ENCODE peak calls at places on chromosomes 7 and 10, in nine cellular contexts. F, N, Q, A, R, I, K, J and H are unnamed samples.

GRCh38 chr10:95217476-95217875 is 23.4 kb downstream of the ACSM6 start:
- DNase-seq in F (no peak), N (no peak), Q (no peak), A (no peak), R (no peak), I (no peak), K (no peak), J (no peak), H (no peak)

GRCh38 chr7:139709460-139709859 is 68.3 kb downstream of the HIPK2 start:
- DNase-seq in F (no peak), N (no peak), Q (no peak), A (no peak), R (no peak), I (no peak), K (no peak), J (peak; percentile 70), H (peak; percentile 66)

GRCh38 chr10:97887399-97887798 is 37.8 kb downstream of the GOLGA7B start:
- DNase-seq in F (no peak), N (no peak), Q (no peak), A (no peak), R (no peak), I (no peak), K (no peak), J (no peak), H (no peak)

GRCh38 chr7:101911011-101911799 is 93.8 kb downstream of the CUX1 start:
- DNase-seq in F (no peak), N (no peak), Q (peak; percentile 62), A (no peak), R (no peak), I (no peak), K (no peak), J (no peak), H (no peak)

GRCh38 chr7:25557379-25557916 is 329.2 kb upstream of the NPVF start:
- DNase-seq in F (no peak), N (no peak), Q (no peak), A (no peak), R (no peak), I (peak; percentile 39), K (no peak), J (no peak), H (no peak)

GRCh38 chr10:4081691-4082111 is 296.7 kb upstream of the KLF6 start:
- DNase-seq in F (peak; percentile 43), N (no peak), Q (peak; percentile 43), A (no peak), R (no peak), I (no peak), K (no peak), J (no peak), H (no peak)

GRCh38 chr7:102925962-102926825 is 13.4 kb downstream of the LRRC17 start:
- DNase-seq in F (no peak), N (no peak), Q (no peak), A (peak; percentile 14), R (no peak), I (no peak), K (no peak), J (no peak), H (no peak)

GRCh38 chr10:43265799-43266721 is 805 bp downstream of the RASGEF1A start:
- DNase-seq in F (no peak), N (no peak), Q (no peak), A (no peak), R (peak; percentile 96), I (peak; percentile 12), K (peak; percentile 66), J (no peak), H (no peak)

GRCh38 chr7:137728426-137728825 is 118.3 kb downstream of the DGKI start:
- DNase-seq in F (no peak), N (no peak), Q (no peak), A (no peak), R (no peak), I (no peak), K (no peak), J (no peak), H (no peak)

GRCh38 chr10:68517188-68517587 is 10.1 kb downstream of the SLC25A16 start:
- DNase-seq in F (no peak), N (no peak), Q (no peak), A (no peak), R (no peak), I (peak; percentile 18), K (no peak), J (no peak), H (no peak)

GRCh38 chr7:107948645-107949442 is 54.1 kb downstream of the LAMB1 start:
- DNase-seq in F (no peak), N (no peak), Q (no peak), A (peak; percentile 93), R (peak; percentile 69), I (no peak), K (peak; percentile 57), J (no peak), H (no peak)

GRCh38 chr7:118182618-118183253 is 1.2 kb upstream of the LSM8 start:
- DNase-seq in F (no peak), N (no peak), Q (no peak), A (no peak), R (no peak), I (peak; percentile 12), K (no peak), J (no peak), H (no peak)
- H3K4me3 ChIP-seq in F (peak overlapping the region; percentile 75), N (peak overlapping the region; percentile 86), Q (peak overlapping the region; percentile 89), A (peak overlapping the region; percentile 83), R (peak overlapping the region; percentile 66), I (no peak overlapping the region), K (peak overlapping the region; percentile 91), J (peak overlapping the region; percentile 80), H (peak overlapping the region; percentile 62)

DNA sequence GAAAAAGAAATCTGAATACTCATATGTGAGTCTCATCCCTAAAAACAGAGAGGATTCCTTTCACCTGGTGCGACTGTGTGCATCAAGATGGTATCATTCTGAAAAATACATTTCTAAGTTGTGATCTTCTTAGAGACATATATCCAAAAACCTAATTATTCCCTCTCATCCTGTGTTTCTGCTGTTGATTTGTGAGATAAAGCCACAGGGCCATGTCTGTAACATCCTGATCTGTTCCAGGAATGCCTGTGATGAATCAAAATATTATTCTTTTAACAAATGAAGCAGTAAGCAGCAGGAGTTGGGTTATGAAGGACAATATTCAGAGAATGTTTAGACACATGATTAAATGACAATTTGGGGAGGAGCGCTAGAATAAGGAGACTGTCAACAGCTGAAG is 731.4 kb downstream of the KCNMA1 start:
- DNase-seq in F (no peak), N (no peak), Q (no peak), A (no peak), R (no peak), I (no peak), K (no peak), J (no peak), H (no peak)
- TF ChIP-seq CTCF in F (no peak), N (no peak), Q (no peak), A (no peak), R (no peak), I (no peak), K (no peak), J (no peak), H (no peak)

DNA sequence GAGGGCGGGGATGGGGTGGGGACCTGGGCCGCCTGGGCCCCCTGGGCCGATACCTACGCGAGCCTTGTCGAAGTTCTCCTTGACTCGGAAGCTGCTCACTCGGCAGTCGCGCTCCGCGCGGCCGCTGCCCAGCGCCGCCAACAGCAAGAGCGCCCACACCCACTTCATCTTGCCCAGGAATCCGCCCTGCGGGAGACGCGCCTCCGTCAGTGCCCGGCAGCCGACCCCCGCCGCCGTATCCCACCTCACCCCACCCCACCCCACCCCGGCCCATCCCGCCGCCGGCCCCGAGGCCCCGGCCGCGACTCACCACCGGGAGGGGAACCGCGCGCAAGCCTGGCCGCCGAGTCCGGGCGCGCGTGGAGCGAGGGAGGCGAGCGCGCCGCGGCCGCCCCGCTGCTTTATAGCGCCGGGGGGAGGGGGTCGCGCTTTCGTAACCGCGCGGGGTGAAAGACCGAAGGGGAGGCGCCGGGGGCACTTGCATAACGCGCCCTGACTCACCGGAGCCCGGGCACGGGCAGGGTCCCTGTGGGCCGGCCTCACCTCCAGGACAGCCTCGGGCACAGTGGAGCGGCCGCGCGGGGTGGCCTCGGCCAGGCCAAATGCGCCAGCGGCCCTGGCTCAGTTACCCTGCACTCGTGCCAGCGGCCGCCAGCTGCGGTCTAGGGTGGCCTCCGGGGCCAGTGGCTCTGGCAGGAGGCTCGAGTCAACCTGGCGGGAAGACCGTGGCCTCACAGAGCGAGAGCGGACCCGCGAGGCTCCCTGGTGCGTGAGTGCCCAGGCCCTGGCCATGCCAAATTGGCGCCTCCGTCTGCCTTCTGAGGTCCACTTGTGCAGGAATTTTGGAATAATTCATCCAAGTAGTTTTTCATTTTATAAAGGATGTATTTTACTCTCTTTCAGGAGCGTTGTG is at the start of gene RBP4:
- DNase-seq in F (no peak), N (no peak), Q (no peak), A (peak; percentile 1), R (no peak), I (peak; percentile 35), K (peak; percentile 27), J (no peak), H (no peak)
- H3K4me3 ChIP-seq in F (peak within 1 kb of the TSS; percentile 31), N (peak within 1 kb of the TSS; percentile 56), Q (peak within 1 kb of the TSS; percentile 59), A (peak within 1 kb of the TSS; percentile 38), R (peak within 1 kb of the TSS; percentile 62), I (no peak within 1 kb of the TSS), K (no peak within 1 kb of the TSS), J (peak within 1 kb of the TSS; percentile 47), H (peak within 1 kb of the TSS; percentile 14)

GRCh38 chr10:119216137-119216536 is 8.8 kb downstream of the GRK5 start:
- DNase-seq in F (no peak), N (no peak), Q (no peak), A (no peak), R (no peak), I (no peak), K (no peak), J (no peak), H (no peak)
- TF ChIP-seq CTCF in F (no peak), N (no peak), Q (no peak), A (no peak), R (no peak), I (no peak), K (no peak), J (no peak), H (no peak)

GRCh38 chr7:43647772-43648643 is 65.1 kb downstream of the STK17A start:
- DNase-seq in F (no peak), N (peak; percentile 51), Q (peak; percentile 41), A (peak; percentile 94), R (peak; percentile 66), I (peak; percentile 59), K (peak; percentile 82), J (peak; percentile 81), H (peak; percentile 99)

GRCh38 chr7:43648725-43649406 is 66.0 kb downstream of the STK17A start:
- DNase-seq in F (no peak), N (no peak), Q (no peak), A (peak; percentile 89), R (no peak), I (peak; percentile 55), K (no peak), J (no peak), H (peak; percentile 76)

GRCh38 chr7:43650457-43651052 is 67.6 kb downstream of the STK17A start:
- DNase-seq in F (no peak), N (no peak), Q (no peak), A (peak; percentile 78), R (no peak), I (no peak), K (no peak), J (no peak), H (no peak)

GRCh38 chr7:43647314-43647691 is 64.4 kb downstream of the STK17A start:
- DNase-seq in F (no peak), N (no peak), Q (no peak), A (peak; percentile 91), R (no peak), I (no peak), K (no peak), J (no peak), H (no peak)

GRCh38 chr7:43649755-43650274 is 66.9 kb downstream of the STK17A start:
- DNase-seq in F (no peak), N (no peak), Q (no peak), A (no peak), R (no peak), I (peak; percentile 45), K (peak; percentile 25), J (no peak), H (no peak)
- H3K4me3 ChIP-seq in F (no peak overlapping the region), N (no peak overlapping the region), Q (no peak overlapping the region), A (no peak overlapping the region), R (no peak overlapping the region), I (no peak overlapping the region), K (no peak overlapping the region), J (no peak overlapping the region), H (no peak overlapping the region)